ENCODE peak calls at places on chromosomes 2 and 18, in five cellular contexts. N is ovary; F is neural crest cell; X is activated naive CD8-positive, alpha-beta T cell treated with anti-CD3 and anti-CD28 coated beads for 36 hours; I is substantia nigra. O is an unnamed sample.

GRCh38 chr2:172783091-172783898 is 47.6 kb downstream of the RAPGEF4 start:
- DNase-seq in X (no peak), I (no peak), N (no peak), F (peak), O (no peak)

GRCh38 chr2:44936715-44937687 is 4.5 kb upstream of the SIX3 start:
- DNase-seq in I (no peak), F (no peak), X (no peak), N (no peak), O (no peak)

GRCh38 chr2:64862623-64863022 is 126.6 kb upstream of the SLC1A4 start:
- DNase-seq in X (no peak), N (no peak), F (no peak), I (no peak), O (no peak)

GRCh38 chr18:54023471-54023870 is 201.0 kb downstream of the MBD2 start:
- DNase-seq in N (no peak), F (no peak), I (no peak), X (no peak), O (no peak)

GRCh38 chr2:65425276-65425675 is 7.1 kb downstream of the SPRED2 start:
- DNase-seq in F (no peak), I (no peak), X (no peak), N (no peak), O (no peak)

GRCh38 chr2:45746888-45747287 is 95.4 kb downstream of the PRKCE start:
- DNase-seq in I (no peak), F (no peak), N (no peak), X (no peak), O (no peak)

GRCh38 chr18:37272841-37273240 is 292.8 kb downstream of the CELF4 start:
- DNase-seq in F (no peak), X (no peak), I (no peak), N (no peak), O (no peak)

GRCh38 chr18:64982414-64983096 is 768.3 kb upstream of the CDH7 start:
- DNase-seq in X (no peak), N (no peak), I (no peak), F (no peak), O (no peak)

GRCh38 chr2:29041161-29041660 is 33.1 kb downstream of the PCARE start:
- DNase-seq in F (no peak), N (no peak), I (no peak), X (no peak), O (no peak)

GRCh38 chr2:145617906-145618305 is 1098.0 kb upstream of the ZEB2 start:
- DNase-seq in F (no peak), X (no peak), I (no peak), N (no peak), O (no peak)

GRCh38 chr2:75055820-75056675 is 97.6 kb downstream of the POLE4 start:
- DNase-seq in F (no peak), I (no peak), X (no peak), N (no peak), O (no peak)

GRCh38 chr18:48828713-48829442 is 121.9 kb downstream of the SMAD7 start:
- DNase-seq in F (no peak), I (no peak), X (no peak), N (peak), O (no peak)

GRCh38 chr2:38523728-38524437 is 78.8 kb downstream of the HNRNPLL start:
- DNase-seq in F (no peak), X (no peak), I (no peak), N (no peak), O (no peak)

GRCh38 chr2:44848026-44848425 is 93.5 kb upstream of the SIX3 start:
- DNase-seq in X (no peak), N (no peak), I (no peak), F (no peak), O (no peak)

GRCh38 chr2:240127351-240127750 is 8.8 kb downstream of the COPS9 start:
- DNase-seq in X (no peak), F (no peak), I (no peak), N (no peak), O (no peak)

GRCh38 chr2:28395334-28396061 is 2.8 kb downstream of the FOSL2 start:
- DNase-seq in N (peak), I (no peak), F (no peak), X (no peak), O (peak)

GRCh38 chr2:196962325-196962724 is 35.8 kb upstream of the PGAP1 start:
- DNase-seq in N (no peak), I (no peak), X (no peak), F (no peak), O (no peak)

GRCh38 chr2:41870257-41870570 is 177.6 kb upstream of the PKDCC start:
- DNase-seq in X (no peak), N (no peak), I (no peak), F (no peak), O (peak)

GRCh38 chr2:17538844-17539554 is 1.5 kb upstream of the VSNL1 start:
- DNase-seq in X (peak), N (peak), I (no peak), F (peak), O (peak)

GRCh38 chr2:33216508-33217182 is 259.8 kb upstream of the RASGRP3 start:
- DNase-seq in N (peak), F (no peak), X (no peak), I (no peak), O (peak)

GRCh38 chr2:236748385-236748784 is 178.8 kb downstream of the ACKR3 start:
- DNase-seq in F (no peak), I (no peak), N (no peak), X (no peak), O (no peak)

GRCh38 chr2:26466662-26467310 is 11.1 kb downstream of the OTOF start:
- DNase-seq in F (no peak), N (no peak), X (no peak), I (no peak), O (no peak)

GRCh38 chr2:181658444-181658843 is 1.5 kb upstream of the CERKL start:
- DNase-seq in F (no peak), X (no peak), I (no peak), N (no peak), O (peak)

GRCh38 chr2:200373973-200374416 is 67.5 kb downstream of the SPATS2L start:
- DNase-seq in X (peak), N (no peak), F (no peak), I (no peak), O (no peak)

GRCh38 chr2:178244812-178245211 is 50.5 kb downstream of the OSBPL6 start:
- DNase-seq in X (no peak), N (no peak), I (no peak), F (no peak), O (no peak)

GRCh38 chr18:32048507-32049091 is 30.0 kb downstream of the RNF125 start:
- DNase-seq in I (no peak), X (no peak), N (peak), F (no peak), O (peak)

GRCh38 chr18:60100805-60101204 is 201.0 kb downstream of the PMAIP1 start:
- DNase-seq in N (no peak), I (no peak), X (no peak), F (no peak), O (no peak)

GRCh38 chr18:7096838-7097237 is 20.8 kb downstream of the LAMA1 start:
- DNase-seq in N (no peak), X (no peak), F (no peak), I (no peak), O (no peak)

GRCh38 chr2:28662468-28663095 is 89.0 kb upstream of the PPP1CB start:
- DNase-seq in I (no peak), N (no peak), X (no peak), F (no peak), O (peak)

GRCh38 chr2:177322801-177323261 is 58.3 kb upstream of the NFE2L2 start:
- DNase-seq in I (no peak), X (no peak), F (no peak), N (no peak), O (no peak)

GRCh38 chr2:20577495-20578235 is 73.2 kb downstream of the HS1BP3 start:
- DNase-seq in N (peak), F (no peak), X (no peak), I (no peak), O (no peak)

GRCh38 chr2:111068435-111069058 is 52.2 kb upstream of the BCL2L11 start:
- DNase-seq in N (no peak), F (no peak), X (no peak), I (no peak), O (no peak)

GRCh38 chr2:176189666-176190641 is 1.5 kb downstream of the HOXD1 start:
- DNase-seq in I (no peak), F (no peak), X (no peak), N (no peak), O (no peak)

GRCh38 chr18:71036783-71037182 is 747.9 kb downstream of the SOCS6 start:
- DNase-seq in F (no peak), N (no peak), X (no peak), I (no peak), O (no peak)

O was measured in right cardiac atrium.